ENCODE peak calls at places on chromosomes 13 and 19, in four cellular contexts. One of them, this sample, is unnamed. For H3K4me1, the result is how much of the 10 kb centered on the place peaks cover.

GRCh38 chr13:112887151-112887550 is 81.9 kb upstream of the MCF2L start:
- DNase-seq in uterus: no peak
- DNase-seq in CD4-positive, alpha-beta memory T cell: no peak
- DNase-seq in SJSA1: no peak
- DNase-seq in this sample: no peak

GRCh38 chr13:23325191-23325590 is 108.3 kb downstream of the SACS start:
- DNase-seq in uterus: no peak
- DNase-seq in CD4-positive, alpha-beta memory T cell: no peak
- DNase-seq in SJSA1: no peak
- DNase-seq in this sample: no peak

GRCh38 chr13:102643656-102644055 is 46.9 kb downstream of the TPP2 start:
- DNase-seq in uterus: no peak
- DNase-seq in CD4-positive, alpha-beta memory T cell: no peak
- DNase-seq in SJSA1: no peak
- DNase-seq in this sample: no peak

GRCh38 chr19:19386373-19386869 is 19.1 kb upstream of the GATAD2A start:
- DNase-seq in uterus: no peak
- DNase-seq in CD4-positive, alpha-beta memory T cell: no peak
- DNase-seq in SJSA1: no peak
- DNase-seq in this sample: no peak

GRCh38 chr13:113162783-113163685 is 4.6 kb downstream of the PROZ start:
- DNase-seq in uterus: no peak
- DNase-seq in CD4-positive, alpha-beta memory T cell: no peak
- DNase-seq in SJSA1: no peak
- DNase-seq in this sample: no peak

GRCh38 chr13:105670179-105671015 is 865.1 kb downstream of the EFNB2 start:
- DNase-seq in uterus: no peak
- DNase-seq in CD4-positive, alpha-beta memory T cell: no peak
- DNase-seq in SJSA1: no peak
- DNase-seq in this sample: no peak

GRCh38 chr13:43003010-43003409 is 11.0 kb upstream of the EPSTI1 start:
- DNase-seq in uterus: no peak
- DNase-seq in CD4-positive, alpha-beta memory T cell: no peak
- DNase-seq in SJSA1: no peak
- DNase-seq in this sample: no peak

GRCh38 chr19:49398931-49399330 is 10.9 kb downstream of the KASH5 start:
- DNase-seq in uterus: no peak
- DNase-seq in CD4-positive, alpha-beta memory T cell: no peak
- DNase-seq in SJSA1: no peak
- DNase-seq in this sample: no peak

GRCh38 chr19:14006766-14007562 is 844 bp upstream of the RFX1 start:
- DNase-seq in uterus: no peak
- DNase-seq in CD4-positive, alpha-beta memory T cell: no peak
- DNase-seq in SJSA1: no peak
- DNase-seq in this sample: no peak

GRCh38 chr13:111361046-111361872 is 40.8 kb downstream of the TEX29 start:
- DNase-seq in uterus: no peak
- DNase-seq in CD4-positive, alpha-beta memory T cell: no peak
- DNase-seq in SJSA1: peak
- DNase-seq in this sample: no peak

GRCh38 chr13:20828540-20829364 is 55.0 kb upstream of the EEF1AKMT1 start:
- DNase-seq in uterus: no peak
- DNase-seq in CD4-positive, alpha-beta memory T cell: peak
- DNase-seq in SJSA1: no peak
- DNase-seq in this sample: peak

GRCh38 chr19:3785464-3785937 is 680 bp downstream of the MATK start:
- DNase-seq in uterus: no peak
- DNase-seq in CD4-positive, alpha-beta memory T cell: no peak
- DNase-seq in SJSA1: no peak
- DNase-seq in this sample: no peak

GRCh38 chr19:48726573-48726972 is 7.0 kb upstream of the MAMSTR start:
- DNase-seq in uterus: no peak
- DNase-seq in CD4-positive, alpha-beta memory T cell: peak
- DNase-seq in SJSA1: no peak
- DNase-seq in this sample: no peak

GRCh38 chr13:75715598-75716523 is 79.7 kb downstream of the LMO7 start:
- DNase-seq in uterus: no peak
- DNase-seq in CD4-positive, alpha-beta memory T cell: no peak
- DNase-seq in SJSA1: no peak
- DNase-seq in this sample: no peak

GRCh38 chr13:33606692-33607091 is 211.3 kb upstream of the RFC3 start:
- DNase-seq in uterus: no peak
- DNase-seq in CD4-positive, alpha-beta memory T cell: no peak
- DNase-seq in SJSA1: no peak
- DNase-seq in this sample: no peak

GRCh38 chr19:47110521-47111080 is 3.0 kb downstream of the ZC3H4 start:
- DNase-seq in uterus: no peak
- DNase-seq in CD4-positive, alpha-beta memory T cell: peak
- DNase-seq in SJSA1: no peak
- DNase-seq in this sample: no peak

GRCh38 chr13:76903544-76904162 is 17.4 kb upstream of the KCTD12 start:
- DNase-seq in uterus: peak
- DNase-seq in CD4-positive, alpha-beta memory T cell: peak
- DNase-seq in SJSA1: peak
- DNase-seq in this sample: peak

DNA sequence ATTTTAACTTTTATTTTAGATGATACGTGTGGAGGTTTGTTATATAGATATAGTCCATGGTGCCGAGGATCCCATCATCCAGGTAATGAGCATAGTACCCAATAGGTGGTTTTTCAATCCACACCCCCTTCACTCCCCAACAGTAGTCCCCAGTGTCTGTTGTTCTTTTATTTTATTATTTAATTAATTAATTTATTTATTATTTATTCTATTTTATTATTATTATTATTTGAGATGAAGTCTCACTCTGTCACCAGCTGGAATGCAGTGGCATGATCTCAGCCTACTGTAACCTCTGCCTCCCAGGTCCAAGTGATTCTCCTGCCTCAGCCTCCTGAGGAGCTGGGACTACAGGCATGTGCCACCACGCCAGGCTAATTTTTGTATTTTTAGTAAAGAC is 2086.2 kb downstream of the PCDH9 start:
- DNase-seq in uterus: no peak
- DNase-seq in CD4-positive, alpha-beta memory T cell: no peak
- DNase-seq in SJSA1: no peak
- DNase-seq in this sample: no peak
- H3K27ac ChIP-seq in uterus: no peak
- H3K27ac ChIP-seq in CD4-positive, alpha-beta memory T cell: no peak
- H3K27ac ChIP-seq in SJSA1: no peak
- H3K27ac ChIP-seq in this sample: no peak

GRCh38 chr13:30871713-30872029 is 34.4 kb upstream of the MEDAG start:
- DNase-seq in uterus: no peak
- DNase-seq in CD4-positive, alpha-beta memory T cell: no peak
- DNase-seq in SJSA1: no peak
- DNase-seq in this sample: no peak
- H3K4me1 ChIP-seq in uterus: under half
- H3K4me1 ChIP-seq in CD4-positive, alpha-beta memory T cell: under half
- H3K4me1 ChIP-seq in SJSA1: under half
- H3K4me1 ChIP-seq in this sample: under half

DNA sequence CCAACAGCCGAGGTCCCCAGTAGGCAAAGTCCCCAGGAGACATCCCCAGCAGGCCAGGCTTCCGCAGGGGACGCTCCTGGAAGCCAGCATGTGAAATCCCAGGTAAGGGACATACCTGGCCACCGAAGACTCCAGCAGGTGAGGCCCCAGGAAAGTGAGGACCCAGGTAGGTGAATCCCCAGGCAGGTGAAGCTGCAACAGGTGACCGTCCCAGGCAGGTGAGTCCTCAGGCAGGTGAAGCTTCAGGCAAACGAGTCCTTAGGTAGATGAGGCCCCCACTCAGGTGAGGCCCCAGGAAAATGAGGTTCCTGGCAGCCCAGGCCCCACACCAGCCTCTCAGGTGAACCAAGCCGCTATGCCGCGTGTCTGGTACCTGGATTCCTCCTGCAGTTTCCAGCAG is 8.3 kb downstream of the FUT6 start:
- DNase-seq in uterus: no peak
- DNase-seq in CD4-positive, alpha-beta memory T cell: no peak
- DNase-seq in SJSA1: no peak
- DNase-seq in this sample: no peak
- H3K4me3 ChIP-seq in uterus: no peak
- H3K4me3 ChIP-seq in CD4-positive, alpha-beta memory T cell: no peak
- H3K4me3 ChIP-seq in SJSA1: no peak
- H3K4me3 ChIP-seq in this sample: no peak

GRCh38 chr13:46052314-46053161 is at the start of gene ZC3H13:
- DNase-seq in uterus: peak
- DNase-seq in CD4-positive, alpha-beta memory T cell: peak
- DNase-seq in SJSA1: peak
- DNase-seq in this sample: peak

GRCh38 chr13:46045424-46045823 is 7.1 kb downstream of the ZC3H13 start:
- DNase-seq in uterus: no peak
- DNase-seq in CD4-positive, alpha-beta memory T cell: no peak
- DNase-seq in SJSA1: no peak
- DNase-seq in this sample: no peak

GRCh38 chr13:46053162-46054012 is 841 bp upstream of the ZC3H13 start:
- DNase-seq in uterus: no peak
- DNase-seq in CD4-positive, alpha-beta memory T cell: no peak
- DNase-seq in SJSA1: no peak
- DNase-seq in this sample: no peak

GRCh38 chr13:46051958-46052313 is 610 bp downstream of the ZC3H13 start:
- DNase-seq in uterus: no peak
- DNase-seq in CD4-positive, alpha-beta memory T cell: no peak
- DNase-seq in SJSA1: no peak
- DNase-seq in this sample: no peak

GRCh38 chr13:46050771-46051170 is 1.8 kb downstream of the ZC3H13 start:
- DNase-seq in uterus: no peak
- DNase-seq in CD4-positive, alpha-beta memory T cell: no peak
- DNase-seq in SJSA1: no peak
- DNase-seq in this sample: no peak
- H3K27ac ChIP-seq in uterus: no peak
- H3K27ac ChIP-seq in CD4-positive, alpha-beta memory T cell: no peak
- H3K27ac ChIP-seq in SJSA1: no peak
- H3K27ac ChIP-seq in this sample: no peak